ENCODE peak calls at places on chromosomes 2 and 18, in ten cellular contexts. W is gastrocnemius medialis; T is CD8-positive, alpha-beta memory T cell; J is mesenchymal stem cell; Y is CD4-positive, CD25-positive, alpha-beta regulatory T cell; Z is small intestine; U is H9; Q is stomach; G is left ventricle myocardium inferior; F is body of pancreas. L is an unnamed sample.

GRCh38 chr2:218081695-218082094 is 12.6 kb downstream of the RUFY4 start:
- DNase-seq in W (no peak), F (no peak), J (peak), U (peak), T (no peak), Y (no peak), Q (no peak), Z (no peak), G (no peak), L (no peak)

GRCh38 chr2:137000790-137001189 is 235.4 kb downstream of the THSD7B start:
- DNase-seq in T (no peak), W (no peak), G (no peak), U (no peak), F (no peak), Z (no peak), Y (no peak), J (no peak), Q (no peak), L (no peak)

GRCh38 chr2:46320141-46320567 is 22.9 kb downstream of the EPAS1 start:
- DNase-seq in Y (no peak), Z (no peak), W (no peak), Q (no peak), F (peak), G (no peak), J (peak), T (no peak), U (no peak), L (no peak)

GRCh38 chr2:241629762-241630435 is 7.1 kb downstream of the THAP4 start:
- DNase-seq in U (no peak), G (no peak), Y (no peak), Q (no peak), F (no peak), T (no peak), J (no peak), Z (no peak), W (no peak), L (no peak)

GRCh38 chr2:42183775-42184174 is 14.6 kb downstream of the EML4 start:
- DNase-seq in T (no peak), Z (no peak), G (no peak), Q (no peak), Y (no peak), U (no peak), W (no peak), F (no peak), J (no peak), L (no peak)

GRCh38 chr2:219109468-219109867 is 48.7 kb upstream of the IHH start:
- DNase-seq in Y (peak), J (no peak), F (no peak), W (no peak), U (peak), G (no peak), Q (peak), Z (peak), T (no peak), L (no peak)

GRCh38 chr18:46917808-46918600 is 602 bp downstream of the KATNAL2 start:
- DNase-seq in F (peak), J (peak), W (peak), Q (no peak), G (peak), Y (no peak), Z (peak), U (peak), T (no peak), L (no peak)

GRCh38 chr2:97737421-97738235 is 24.3 kb downstream of the ZAP70 start:
- DNase-seq in U (no peak), J (no peak), Y (no peak), G (peak), F (no peak), Q (no peak), W (no peak), Z (no peak), T (no peak), L (no peak)

GRCh38 chr2:196131384-196131861 is 40.0 kb downstream of the STK17B start:
- DNase-seq in T (peak), W (no peak), Q (peak), F (no peak), Z (peak), G (no peak), U (peak), J (no peak), Y (peak), L (no peak)

GRCh38 chr2:11876889-11877288 is 130.5 kb downstream of the LPIN1 start:
- DNase-seq in Y (no peak), T (no peak), U (no peak), F (no peak), J (no peak), Q (no peak), W (no peak), G (no peak), Z (no peak), L (no peak)

GRCh38 chr2:8594731-8595427 is 87.0 kb upstream of the ID2 start:
- DNase-seq in T (no peak), F (no peak), J (no peak), Z (no peak), Y (no peak), U (no peak), G (no peak), Q (no peak), W (no peak), L (no peak)

GRCh38 chr2:207227062-207227748 is 61.5 kb upstream of the KLF7 start:
- DNase-seq in W (peak), Q (no peak), T (no peak), F (peak), G (peak), U (peak), J (peak), Y (no peak), Z (no peak), L (no peak)

GRCh38 chr2:54258171-54258570 is 2.1 kb upstream of the TSPYL6 start:
- DNase-seq in U (no peak), Q (no peak), Z (no peak), Y (no peak), W (no peak), T (no peak), G (no peak), F (no peak), J (peak), L (no peak)

GRCh38 chr2:85772019-85772745 is 18.4 kb downstream of the ATOH8 start:
- DNase-seq in J (peak), G (peak), Q (peak), T (no peak), Y (no peak), F (peak), W (peak), U (peak), Z (peak), L (peak)

GRCh38 chr2:183021613-183022012 is 16.6 kb downstream of the NCKAP1 start:
- DNase-seq in F (no peak), Q (no peak), J (no peak), W (no peak), T (no peak), Y (no peak), U (no peak), G (no peak), Z (no peak), L (no peak)

GRCh38 chr2:129297430-129297829 is 682.0 kb upstream of the RAB6C start:
- DNase-seq in J (no peak), U (no peak), Q (no peak), G (no peak), W (no peak), F (no peak), T (no peak), Z (no peak), Y (no peak), L (no peak)

GRCh38 chr2:62234755-62235655 is 39.1 kb downstream of the B3GNT2 start:
- DNase-seq in G (no peak), F (no peak), T (no peak), Y (no peak), U (no peak), Z (no peak), J (no peak), Q (no peak), W (no peak), L (no peak)

GRCh38 chr2:19649107-19649506 is 252.7 kb downstream of the TTC32 start:
- DNase-seq in J (peak), T (no peak), Z (no peak), G (no peak), F (no peak), Q (no peak), U (no peak), W (no peak), Y (no peak), L (no peak)
- H3K27ac ChIP-seq in J (no peak), T (no peak), Z (no peak), G (peak), F (no peak), Q (no peak), U (no peak), W (no peak), Y (no peak), L (no peak)

GRCh38 chr18:79429381-79429780 is 33.7 kb downstream of the NFATC1 start:
- DNase-seq in J (no peak), F (no peak), Y (no peak), U (no peak), T (no peak), Z (no peak), W (no peak), G (no peak), Q (no peak), L (no peak)
- H3K27ac ChIP-seq in J (no peak), F (no peak), Y (no peak), U (no peak), T (no peak), Z (no peak), W (no peak), G (no peak), Q (no peak), L (no peak)

GRCh38 chr18:61606068-61606660 is 272.9 kb downstream of the CDH20 start:
- DNase-seq in U (peak), Y (no peak), T (no peak), Q (no peak), F (no peak), J (peak), W (no peak), G (peak), Z (no peak), L (peak)
- H3K27ac ChIP-seq in U (peak), Y (no peak), T (no peak), Q (peak), F (no peak), J (peak), W (peak), G (peak), Z (no peak), L (peak)

GRCh38 chr18:6775237-6775636 is 45.7 kb downstream of the ARHGAP28 start:
- DNase-seq in Q (no peak), U (no peak), Y (no peak), F (no peak), J (no peak), T (no peak), Z (no peak), G (no peak), W (no peak), L (no peak)

GRCh38 chr18:6773777-6774176 is 44.3 kb downstream of the ARHGAP28 start:
- DNase-seq in T (no peak), W (no peak), Z (no peak), F (no peak), U (no peak), J (no peak), G (no peak), Q (no peak), Y (no peak), L (no peak)

GRCh38 chr18:6777509-6777908 is 48.0 kb downstream of the ARHGAP28 start:
- DNase-seq in W (no peak), T (no peak), Z (no peak), Q (no peak), J (no peak), G (no peak), F (no peak), Y (no peak), U (no peak), L (no peak)

GRCh38 chr18:6776193-6776592 is 46.7 kb downstream of the ARHGAP28 start:
- DNase-seq in F (no peak), T (no peak), G (no peak), W (no peak), J (peak), Q (no peak), Y (no peak), Z (no peak), U (no peak), L (no peak)

GRCh38 chr18:6775702-6776101 is 46.2 kb downstream of the ARHGAP28 start:
- DNase-seq in F (no peak), J (no peak), W (no peak), T (no peak), Z (no peak), Q (no peak), Y (no peak), G (no peak), U (no peak), L (no peak)
- H3K27ac ChIP-seq in F (no peak), J (no peak), W (no peak), T (no peak), Z (no peak), Q (no peak), Y (no peak), G (no peak), U (no peak), L (no peak)

GRCh38 chr2:106562232-106562631 is 75.1 kb downstream of the CD8B2 start:
- DNase-seq in J (no peak), F (no peak), Y (no peak), U (no peak), G (no peak), Q (no peak), Z (no peak), T (no peak), W (no peak), L (no peak)
- H3K27ac ChIP-seq in J (no peak), F (no peak), Y (no peak), U (no peak), G (peak), Q (peak), Z (no peak), T (no peak), W (no peak), L (no peak)

DNA sequence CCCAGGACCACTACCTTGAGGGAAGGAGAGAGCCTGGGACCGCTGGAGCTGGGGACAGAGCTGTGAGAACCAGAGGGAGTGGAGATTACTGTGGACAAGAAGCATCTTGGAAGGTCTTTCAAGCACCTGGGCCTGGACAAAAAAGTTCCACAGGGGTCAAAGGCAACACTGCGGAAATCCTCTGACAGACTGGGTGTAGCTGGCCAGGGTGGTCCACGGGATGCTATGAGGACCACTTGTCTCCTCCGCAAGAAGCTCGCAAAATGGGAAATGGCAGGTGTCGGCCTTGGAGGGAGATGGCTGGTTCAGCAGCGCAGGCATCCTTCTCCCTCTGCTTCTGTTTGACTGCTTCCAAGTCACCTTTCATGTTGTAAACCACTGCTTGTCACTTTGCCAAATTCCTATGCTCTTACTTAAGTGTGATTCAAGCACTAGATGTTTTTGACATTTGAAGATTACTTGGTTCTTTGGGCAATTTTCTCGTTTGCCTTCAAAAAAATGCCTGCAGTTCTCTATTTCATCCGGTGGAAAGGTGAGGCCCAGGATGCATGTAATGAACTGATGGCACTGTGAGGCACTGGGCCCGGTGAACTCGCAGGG is 27.7 kb downstream of the KLHL29 start:
- DNase-seq in W (no peak), U (no peak), G (no peak), Y (no peak), J (peak), F (no peak), T (no peak), Q (no peak), Z (no peak), L (no peak)
- H3K27ac ChIP-seq in W (no peak), U (no peak), G (no peak), Y (no peak), J (no peak), F (no peak), T (no peak), Q (no peak), Z (no peak), L (peak)

DNA sequence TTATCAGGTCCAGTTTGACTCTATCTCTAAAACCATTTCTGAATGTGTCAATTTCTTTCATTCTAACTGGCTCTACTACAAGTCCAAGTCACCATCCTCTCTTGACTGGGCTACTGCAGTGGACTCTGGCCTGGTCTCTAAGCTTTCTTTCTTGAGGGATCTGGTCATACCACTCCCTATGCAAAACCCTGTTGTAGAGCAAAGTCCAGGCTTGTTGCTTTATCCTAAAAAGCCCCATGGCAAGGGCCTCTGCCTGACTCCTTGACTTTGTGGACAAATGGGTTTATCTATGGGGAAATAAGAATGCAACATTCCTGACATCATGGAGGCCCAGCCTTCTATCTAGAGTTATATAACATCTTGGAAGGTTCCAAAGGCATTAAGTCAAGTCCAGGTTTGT is 87.2 kb downstream of the BCL2L11 start:
- DNase-seq in F (no peak), W (no peak), J (no peak), U (no peak), Z (peak), G (no peak), Y (no peak), Q (no peak), T (no peak), L (no peak)
- H3K27ac ChIP-seq in F (no peak), W (no peak), J (no peak), U (no peak), Z (no peak), G (no peak), Y (no peak), Q (no peak), T (no peak), L (no peak)

L was measured in RWPE1.